ENCODE peak calls at places on chromosomes 3 and 15, in six cellular contexts. U is NCI-H1694; I is H7; C is stimulated activated CD4-positive, alpha-beta T cell treated with anti-CD3 and anti-CD28 coated beads, Interleukin-12 subunit alpha, Interleukin-12 subunit beta, amount 100 ng/mL, for 4 hours; V is stimulated activated CD8-positive, alpha-beta memory T cell treated with anti-CD3 and anti-CD28 coated beads, Interleukin-15, amount 100 ng/mL, for 24 hours; Y is breast epithelium. N is an unnamed sample.

GRCh38 chr3:43468141-43468540 is 153.7 kb downstream of the ANO10 start:
- DNase-seq in U (no peak), I (no peak), C (no peak), V (no peak), Y (no peak), N (no peak)

GRCh38 chr15:66130496-66131014 is 123.0 kb downstream of the MEGF11 start:
- DNase-seq in U (no peak), I (no peak), C (no peak), V (no peak), Y (no peak), N (no peak)

GRCh38 chr3:161700998-161701397 is 204.4 kb downstream of the OTOL1 start:
- DNase-seq in U (no peak), I (peak), C (no peak), V (no peak), Y (no peak), N (no peak)

GRCh38 chr3:138875754-138876664 is 41.3 kb upstream of the PIK3CB start:
- DNase-seq in U (no peak), I (no peak), C (no peak), V (no peak), Y (no peak), N (no peak)

GRCh38 chr15:75723847-75724660 is 11.4 kb upstream of the CSPG4 start:
- DNase-seq in U (peak), I (peak), C (no peak), V (no peak), Y (peak), N (no peak)

GRCh38 chr15:86553116-86553515 is 473.4 kb downstream of the AGBL1 start:
- DNase-seq in U (no peak), I (no peak), C (no peak), V (no peak), Y (no peak), N (no peak)

GRCh38 chr3:46986782-46987484 is 7.5 kb downstream of the NBEAL2 start:
- DNase-seq in U (no peak), I (no peak), C (no peak), V (no peak), Y (no peak), N (no peak)

GRCh38 chr3:174132421-174133042 is 726.6 kb upstream of the NAALADL2 start:
- DNase-seq in U (no peak), I (no peak), C (no peak), V (no peak), Y (no peak), N (no peak)

GRCh38 chr15:39756806-39757522 is 25.7 kb downstream of the FSIP1 start:
- DNase-seq in U (peak), I (no peak), C (no peak), V (no peak), Y (no peak), N (no peak)

GRCh38 chr15:63476229-63476632 is 28.2 kb upstream of the USP3 start:
- DNase-seq in U (no peak), I (no peak), C (no peak), V (no peak), Y (no peak), N (no peak)

GRCh38 chr3:52005571-52005986 is 9.9 kb upstream of the RPL29 start:
- DNase-seq in U (no peak), I (peak), C (no peak), V (no peak), Y (no peak), N (no peak)

GRCh38 chr3:124867511-124867910 is 19.7 kb downstream of the ITGB5 start:
- DNase-seq in U (no peak), I (no peak), C (no peak), V (no peak), Y (no peak), N (no peak)

GRCh38 chr3:170049146-170050000 is 11.6 kb downstream of the GPR160 start:
- DNase-seq in U (no peak), I (no peak), C (no peak), V (no peak), Y (peak), N (no peak)

GRCh38 chr15:69629631-69630161 is 177.1 kb downstream of the RPLP1 start:
- DNase-seq in U (no peak), I (no peak), C (no peak), V (no peak), Y (no peak), N (no peak)

GRCh38 chr15:82051664-82052063 is 5.8 kb upstream of the MEX3B start:
- DNase-seq in U (no peak), I (no peak), C (no peak), V (no peak), Y (no peak), N (no peak)

GRCh38 chr3:46998121-46998851 is 18.8 kb downstream of the NBEAL2 start:
- DNase-seq in U (no peak), I (peak), C (peak), V (peak), Y (no peak), N (peak)

GRCh38 chr3:64651791-64652241 is 36.0 kb downstream of the ADAMTS9 start:
- DNase-seq in U (no peak), I (no peak), C (no peak), V (no peak), Y (no peak), N (no peak)

GRCh38 chr3:57446318-57446841 is 97.8 kb downstream of the DNAH12 start:
- DNase-seq in U (no peak), I (no peak), C (no peak), V (no peak), Y (no peak), N (no peak)

GRCh38 chr3:53137221-53137620 is 7.0 kb upstream of the RFT1 start:
- DNase-seq in U (no peak), I (no peak), C (no peak), V (no peak), Y (no peak), N (no peak)

N was measured in 8988T.